ENCODE peak calls at places on chromosomes 4 and X, in five cellular contexts. P, X, I, W and S are unnamed samples.

GRCh38 chr4:1472911-1473518 is 66.8 kb upstream of the NKX1-1 start:
- DNase-seq in P (no peak), X (no peak), I (no peak), W (no peak), S (no peak)

GRCh38 chrX:110000854-110001701 is 1.8 kb upstream of the TMEM164 start:
- DNase-seq in P (no peak), X (no peak), I (no peak), W (no peak), S (no peak)

GRCh38 chrX:68415289-68415688 is 18.0 kb downstream of the OPHN1 start:
- DNase-seq in P (peak), X (no peak), I (peak), W (peak), S (no peak)

GRCh38 chrX:107935200-107935599 is 47.0 kb downstream of the TEX13B start:
- DNase-seq in P (peak), X (no peak), I (peak), W (peak), S (no peak)

GRCh38 chr4:74516321-74516720 is 71.4 kb downstream of the AREG start:
- DNase-seq in P (peak), X (no peak), I (peak), W (peak), S (no peak)

GRCh38 chr4:64617813-64618212 is 208.6 kb upstream of the TECRL start:
- DNase-seq in P (no peak), X (no peak), I (no peak), W (peak), S (no peak)

GRCh38 chrX:17976955-17977354 is 115.9 kb upstream of the RAI2 start:
- DNase-seq in P (no peak), X (no peak), I (no peak), W (no peak), S (no peak)

GRCh38 chrX:150362599-150363481 is at the start of gene MAMLD1:
- DNase-seq in P (peak), X (no peak), I (peak), W (peak), S (peak)

GRCh38 chrX:48972214-48973164 is 845 bp upstream of the KCND1 start:
- DNase-seq in P (peak), X (no peak), I (peak), W (peak), S (peak)

GRCh38 chrX:16839224-16839851 is 30.8 kb downstream of the RBBP7 start:
- DNase-seq in P (no peak), X (no peak), I (peak), W (no peak), S (no peak)

GRCh38 chr4:95867919-95868318 is 28.0 kb downstream of the PDHA2 start:
- DNase-seq in P (peak), X (no peak), I (peak), W (peak), S (no peak)

GRCh38 chr4:20248155-20248558 is 3.5 kb upstream of the SLIT2 start:
- DNase-seq in P (peak), X (no peak), I (peak), W (peak), S (no peak)

GRCh38 chr4:112370466-112370865 is 73.3 kb downstream of the ALPK1 start:
- DNase-seq in P (no peak), X (no peak), I (no peak), W (no peak), S (no peak)

GRCh38 chrX:36909584-36909983 is 98.6 kb upstream of the FAM47C start:
- DNase-seq in P (peak), X (no peak), I (peak), W (peak), S (no peak)

GRCh38 chrX:47523297-47523696 is 37.7 kb upstream of the ARAF start:
- DNase-seq in P (peak), X (peak), I (peak), W (peak), S (peak)

GRCh38 chrX:38192007-38192625 is 28.6 kb downstream of the SRPX start:
- DNase-seq in P (peak), X (no peak), I (no peak), W (no peak), S (no peak)

GRCh38 chrX:19625612-19626011 is 110.3 kb upstream of the MAP3K15 start:
- DNase-seq in P (no peak), X (no peak), I (no peak), W (no peak), S (no peak)

GRCh38 chrX:149275836-149276235 is 229.3 kb downstream of the IDS start:
- DNase-seq in P (peak), X (no peak), I (peak), W (no peak), S (no peak)

GRCh38 chr4:182023469-182023868 is 219.7 kb upstream of the TENM3 start:
- DNase-seq in P (no peak), X (no peak), I (no peak), W (no peak), S (no peak)

GRCh38 chr4:53558981-53559620 is 32.2 kb downstream of the LNX1 start:
- DNase-seq in P (peak), X (no peak), I (no peak), W (peak), S (no peak)

GRCh38 chrX:23817979-23818336 is 35.0 kb downstream of the SAT1 start:
- DNase-seq in P (no peak), X (no peak), I (no peak), W (no peak), S (no peak)

GRCh38 chr4:155694100-155694785 is 27.6 kb downstream of the GUCY1A1 start:
- DNase-seq in P (no peak), X (no peak), I (no peak), W (no peak), S (no peak)

GRCh38 chrX:119208401-119209057 is 27.6 kb upstream of the PGRMC1 start:
- DNase-seq in P (no peak), X (no peak), I (no peak), W (no peak), S (no peak)

GRCh38 chr4:139633195-139633594 is 32.4 kb upstream of the MGST2 start:
- DNase-seq in P (no peak), X (no peak), I (no peak), W (no peak), S (no peak)

GRCh38 chr4:119647558-119647957 is 19.0 kb upstream of the PDE5A start:
- DNase-seq in P (peak), X (no peak), I (no peak), W (peak), S (no peak)

GRCh38 chr4:145755802-145756201 is 75.9 kb downstream of the C4orf51 start:
- DNase-seq in P (peak), X (no peak), I (peak), W (peak), S (no peak)

GRCh38 chr4:24645765-24646550 is 61.6 kb upstream of the DHX15 start:
- DNase-seq in P (no peak), X (no peak), I (no peak), W (no peak), S (no peak)

GRCh38 chr4:101367201-101367600 is 19.9 kb upstream of the PPP3CA start:
- DNase-seq in P (peak), X (no peak), I (peak), W (peak), S (no peak)

GRCh38 chr4:154490589-154491340 is 834 bp downstream of the DCHS2 start:
- DNase-seq in P (no peak), X (no peak), I (no peak), W (no peak), S (no peak)

GRCh38 chr4:27429260-27429970 is 568.8 kb downstream of the STIM2 start:
- DNase-seq in P (no peak), X (no peak), I (peak), W (no peak), S (no peak)

GRCh38 chr4:173360587-173361221 is 10.1 kb upstream of the SAP30 start:
- DNase-seq in P (peak), X (no peak), I (peak), W (peak), S (no peak)

GRCh38 chrX:118484216-118484903 is 11.3 kb upstream of the DOCK11 start:
- DNase-seq in P (no peak), X (no peak), I (no peak), W (no peak), S (no peak)

GRCh38 chr4:36281384-36282106 is at the start of gene DTHD1:
- DNase-seq in P (no peak), X (peak), I (no peak), W (no peak), S (no peak)